ENCODE peak calls at places on chromosome 14, in four cellular contexts. L, F, K and I are unnamed samples.

GRCh38 chr14:95136631-95137030 is 20.7 kb downstream of the DICER1 start:
- DNase-seq in L (no peak), F (no peak), K (no peak), I (no peak)

GRCh38 chr14:99541677-99542470 is 60.7 kb downstream of the CCNK start:
- DNase-seq in L (peak), F (no peak), K (no peak), I (no peak)

GRCh38 chr14:29421156-29421728 is 506.4 kb downstream of the PRKD1 start:
- DNase-seq in L (no peak), F (no peak), K (no peak), I (no peak)

GRCh38 chr14:99261916-99262787 is 9.8 kb downstream of the BCL11B start:
- DNase-seq in L (no peak), F (no peak), K (no peak), I (no peak)

GRCh38 chr14:55930016-55930784 is 188.0 kb upstream of the PELI2 start:
- DNase-seq in L (no peak), F (no peak), K (no peak), I (no peak)

GRCh38 chr14:73726025-73726961 is 12.1 kb upstream of the PNMA1 start:
- DNase-seq in L (no peak), F (no peak), K (no peak), I (no peak)

GRCh38 chr14:94888108-94888507 is 118.2 kb upstream of the GSC start:
- DNase-seq in L (no peak), F (no peak), K (peak), I (no peak)

GRCh38 chr14:85024931-85025330 is 505.0 kb upstream of the FLRT2 start:
- DNase-seq in L (no peak), F (no peak), K (no peak), I (no peak)

GRCh38 chr14:35158951-35159653 is 36.8 kb downstream of the PRORP start:
- DNase-seq in L (no peak), F (no peak), K (no peak), I (no peak)

GRCh38 chr14:64706552-64707193 is 2.4 kb downstream of the PLEKHG3 start:
- DNase-seq in L (no peak), F (peak), K (no peak), I (no peak)

GRCh38 chr14:59912443-59912842 is 7.5 kb upstream of the LRRC9 start:
- DNase-seq in L (no peak), F (no peak), K (no peak), I (no peak)

GRCh38 chr14:65329911-65330310 is 82.6 kb upstream of the FUT8 start:
- DNase-seq in L (peak), F (no peak), K (no peak), I (no peak)

GRCh38 chr14:73887116-73887490 is 444 bp downstream of the ZNF410 start:
- DNase-seq in L (peak), F (no peak), K (peak), I (no peak)

GRCh38 chr14:51545396-51545795 is 106.3 kb upstream of the FRMD6 start:
- DNase-seq in L (no peak), F (no peak), K (no peak), I (no peak)

GRCh38 chr14:88168498-88169165 is 154.4 kb downstream of the KCNK10 start:
- DNase-seq in L (peak), F (peak), K (peak), I (no peak)

GRCh38 chr14:104388011-104388521 is 191.5 kb upstream of the C14orf180 start:
- DNase-seq in L (no peak), F (no peak), K (no peak), I (no peak)

GRCh38 chr14:89139404-89140247 is 277.4 kb downstream of the FOXN3 start:
- DNase-seq in L (no peak), F (peak), K (no peak), I (no peak)

GRCh38 chr14:31263485-31264133 is 56.0 kb upstream of the HECTD1 start:
- DNase-seq in L (no peak), F (no peak), K (no peak), I (peak)

GRCh38 chr14:91985521-91986255 is 38.2 kb upstream of the FBLN5 start:
- DNase-seq in L (no peak), F (no peak), K (no peak), I (no peak)

GRCh38 chr14:85587152-85587697 is 57.3 kb downstream of the FLRT2 start:
- DNase-seq in L (peak), F (no peak), K (no peak), I (no peak)

GRCh38 chr14:50524071-50524470 is 8.3 kb downstream of the MAP4K5 start:
- DNase-seq in L (no peak), F (no peak), K (no peak), I (no peak)

GRCh38 chr14:98909251-98909944 is 362.6 kb downstream of the BCL11B start:
- DNase-seq in L (peak), F (no peak), K (no peak), I (no peak)

GRCh38 chr14:39264558-39264957 is 30.8 kb downstream of the MIA2 start:
- DNase-seq in L (no peak), F (no peak), K (no peak), I (no peak)

GRCh38 chr14:90539996-90540395 is 143.2 kb downstream of the CALM1 start:
- DNase-seq in L (no peak), F (no peak), K (no peak), I (no peak)

GRCh38 chr14:22551597-22551982 is 37.4 kb downstream of the DAD1 start:
- DNase-seq in L (peak), F (no peak), K (no peak), I (no peak)

GRCh38 chr14:101010293-101010692 is 106.8 kb upstream of the RTL1 start:
- DNase-seq in L (no peak), F (peak), K (no peak), I (no peak)

GRCh38 chr14:91078095-91078737 is 17.8 kb upstream of the RPS6KA5 start:
- DNase-seq in L (no peak), F (no peak), K (no peak), I (no peak)

GRCh38 chr14:69484444-69485113 is at the start of gene PLEKHD1:
- DNase-seq in L (no peak), F (peak), K (no peak), I (peak)

GRCh38 chr14:24309538-24310386 is at the start of gene LTB4R2:
- DNase-seq in L (no peak), F (no peak), K (no peak), I (no peak)

GRCh38 chr14:60734465-60735242 is at the start of gene MNAT1:
- DNase-seq in L (peak), F (peak), K (peak), I (peak)

GRCh38 chr14:67820428-67820881 is 876 bp downstream of the RAD51B start:
- DNase-seq in L (peak), F (no peak), K (no peak), I (no peak)

GRCh38 chr14:71583705-71584104 is 348.5 kb upstream of the RGS6 start:
- DNase-seq in L (no peak), F (no peak), K (no peak), I (no peak)

GRCh38 chr14:60651936-60652673 is 2.8 kb upstream of the SIX1 start:
- DNase-seq in L (no peak), F (peak), K (no peak), I (no peak)

GRCh38 chr14:52695481-52696091 is at the start of gene ERO1A:
- DNase-seq in L (peak), F (peak), K (peak), I (peak)